ENCODE peak calls at places on chromosomes 12 and 14, in ten cellular contexts. O is left ventricle myocardium inferior; X is CD8-positive, alpha-beta T cell; D is lower leg skin; R is thyroid gland; P is cardiac muscle cell; B is activated B cell treated with CpG ODN at 0.5 μM for 24 hours; T is endothelial cell; C is GM10248; M is GM12865. W is an unnamed sample.

GRCh38 chr14:21244546-21244945 is 24.7 kb downstream of the HNRNPC start:
- DNase-seq in O (no peak), X (no peak), D (no peak), R (no peak), P (peak), B (no peak), T (no peak), C (no peak), M (no peak), W (no peak)

GRCh38 chr14:105154476-105154871 is 14.1 kb downstream of the JAG2 start:
- DNase-seq in O (no peak), X (no peak), D (no peak), R (no peak), P (no peak), B (no peak), T (no peak), C (no peak), M (no peak), W (no peak)

GRCh38 chr14:99524804-99525698 is 43.8 kb downstream of the CCNK start:
- DNase-seq in O (peak), X (no peak), D (no peak), R (no peak), P (peak), B (no peak), T (no peak), C (no peak), M (no peak), W (no peak)

GRCh38 chr12:46562625-46563228 is 190.2 kb upstream of the SLC38A2 start:
- DNase-seq in O (no peak), X (no peak), D (no peak), R (peak), P (peak), B (no peak), T (no peak), C (no peak), M (no peak), W (no peak)

GRCh38 chr12:69161835-69162234 is 77.5 kb upstream of the CPSF6 start:
- DNase-seq in O (no peak), X (no peak), D (no peak), R (no peak), P (peak), B (no peak), T (no peak), C (peak), M (peak), W (no peak)

GRCh38 chr14:52233693-52234092 is 33.8 kb upstream of the PTGDR start:
- DNase-seq in O (no peak), X (no peak), D (no peak), R (no peak), P (no peak), B (no peak), T (no peak), C (no peak), M (no peak), W (no peak)

GRCh38 chr12:47939009-47939601 is 24.3 kb upstream of the TMEM106C start:
- DNase-seq in O (peak), X (peak), D (peak), R (peak), P (no peak), B (no peak), T (no peak), C (no peak), M (no peak), W (no peak)

GRCh38 chr12:3456809-3457208 is 34.2 kb upstream of the PRMT8 start:
- DNase-seq in O (no peak), X (no peak), D (no peak), R (no peak), P (no peak), B (no peak), T (peak), C (no peak), M (peak), W (no peak)

GRCh38 chr12:16056910-16057309 is 145.8 kb downstream of the DERA start:
- DNase-seq in O (no peak), X (no peak), D (no peak), R (no peak), P (no peak), B (no peak), T (no peak), C (no peak), M (no peak), W (no peak)

GRCh38 chr14:64654072-64654899 is 49.9 kb upstream of the PLEKHG3 start:
- DNase-seq in O (no peak), X (no peak), D (no peak), R (no peak), P (peak), B (no peak), T (no peak), C (no peak), M (peak), W (no peak)

GRCh38 chr12:42684171-42685071 is 94.9 kb upstream of the PRICKLE1 start:
- DNase-seq in O (no peak), X (no peak), D (no peak), R (no peak), P (peak), B (no peak), T (no peak), C (no peak), M (no peak), W (no peak)

GRCh38 chr12:12469386-12469785 is 93.3 kb downstream of the DUSP16 start:
- DNase-seq in O (no peak), X (no peak), D (no peak), R (no peak), P (no peak), B (no peak), T (no peak), C (no peak), M (no peak), W (no peak)

GRCh38 chr12:52278931-52279682 is 4.7 kb downstream of the KRT86 start:
- DNase-seq in O (peak), X (peak), D (peak), R (peak), P (peak), B (peak), T (peak), C (peak), M (peak), W (peak)

GRCh38 chr14:99261916-99262787 is 9.8 kb downstream of the BCL11B start:
- DNase-seq in O (no peak), X (peak), D (no peak), R (no peak), P (no peak), B (no peak), T (no peak), C (no peak), M (no peak), W (no peak)

GRCh38 chr12:24754690-24755638 is 193.9 kb downstream of the BCAT1 start:
- DNase-seq in O (no peak), X (no peak), D (no peak), R (no peak), P (peak), B (no peak), T (no peak), C (no peak), M (no peak), W (no peak)

GRCh38 chr12:62834971-62835547 is 99.9 kb downstream of the PPM1H start:
- DNase-seq in O (no peak), X (no peak), D (no peak), R (no peak), P (peak), B (no peak), T (no peak), C (no peak), M (peak), W (no peak)

GRCh38 chr14:60658909-60659585 is 9.8 kb upstream of the SIX1 start:
- DNase-seq in O (no peak), X (no peak), D (no peak), R (no peak), P (no peak), B (no peak), T (no peak), C (no peak), M (no peak), W (no peak)

GRCh38 chr14:99703381-99703780 is 19.3 kb downstream of the CYP46A1 start:
- DNase-seq in O (no peak), X (peak), D (peak), R (no peak), P (no peak), B (no peak), T (no peak), C (no peak), M (no peak), W (no peak)

GRCh38 chr14:57632649-57633048 is 139.0 kb upstream of the CCDC198 start:
- DNase-seq in O (no peak), X (no peak), D (no peak), R (no peak), P (no peak), B (no peak), T (no peak), C (no peak), M (no peak), W (no peak)

GRCh38 chr12:50021071-50021470 is 4.2 kb downstream of the RACGAP1 start:
- DNase-seq in O (no peak), X (no peak), D (no peak), R (no peak), P (no peak), B (no peak), T (no peak), C (no peak), M (no peak), W (no peak)

GRCh38 chr12:57769594-57769993 is 2.3 kb downstream of the METTL1 start:
- DNase-seq in O (no peak), X (no peak), D (no peak), R (no peak), P (no peak), B (no peak), T (no peak), C (no peak), M (no peak), W (no peak)

GRCh38 chr14:88986146-88986841 is 161.8 kb downstream of the TTC8 start:
- DNase-seq in O (peak), X (no peak), D (no peak), R (no peak), P (peak), B (no peak), T (no peak), C (no peak), M (no peak), W (no peak)

GRCh38 chr14:50774542-50775267 is 56.3 kb downstream of the NIN start:
- DNase-seq in O (no peak), X (no peak), D (no peak), R (no peak), P (peak), B (no peak), T (no peak), C (no peak), M (no peak), W (no peak)

GRCh38 chr14:100173353-100173752 is 13.9 kb upstream of the DEGS2 start:
- DNase-seq in O (no peak), X (no peak), D (no peak), R (no peak), P (no peak), B (no peak), T (no peak), C (no peak), M (no peak), W (no peak)

GRCh38 chr12:15013634-15014169 is 40.9 kb downstream of the PDE6H start:
- DNase-seq in O (no peak), X (no peak), D (no peak), R (no peak), P (no peak), B (no peak), T (no peak), C (no peak), M (no peak), W (no peak)

GRCh38 chr12:116990971-116991966 is 80.5 kb downstream of the FBXW8 start:
- DNase-seq in O (no peak), X (no peak), D (no peak), R (no peak), P (no peak), B (no peak), T (no peak), C (no peak), M (no peak), W (no peak)
- TF ChIP-seq CTCF in O (no peak), X (no peak), D (no peak), R (no peak), P (no peak), B (no peak), T (no peak), C (no peak), M (no peak), W (no peak)

GRCh38 chr12:66120477-66120876 is 10.1 kb downstream of the LLPH start:
- DNase-seq in O (no peak), X (no peak), D (no peak), R (no peak), P (no peak), B (no peak), T (no peak), C (no peak), M (no peak), W (no peak)
- TF ChIP-seq CTCF in O (no peak), X (no peak), D (no peak), R (no peak), P (no peak), B (no peak), T (no peak), C (no peak), M (no peak), W (no peak)

GRCh38 chr12:128258866-128259555 is 8.0 kb upstream of the TMEM132C start:
- DNase-seq in O (no peak), X (no peak), D (no peak), R (no peak), P (no peak), B (no peak), T (no peak), C (no peak), M (no peak), W (no peak)
- TF ChIP-seq CTCF in O (no peak), X (no peak), D (no peak), R (no peak), P (no peak), B (no peak), T (no peak), C (no peak), M (no peak), W (no peak)

GRCh38 chr12:99128246-99128645 is 483.2 kb downstream of the APAF1 start:
- DNase-seq in O (no peak), X (no peak), D (no peak), R (no peak), P (no peak), B (no peak), T (no peak), C (no peak), M (no peak), W (no peak)

GRCh38 chr12:99131761-99132199 is 486.7 kb downstream of the APAF1 start:
- DNase-seq in O (peak), X (no peak), D (peak), R (no peak), P (peak), B (no peak), T (peak), C (peak), M (peak), W (no peak)

GRCh38 chr12:99135376-99135775 is 490.3 kb downstream of the APAF1 start:
- DNase-seq in O (no peak), X (no peak), D (no peak), R (no peak), P (no peak), B (no peak), T (no peak), C (no peak), M (no peak), W (no peak)

DNA sequence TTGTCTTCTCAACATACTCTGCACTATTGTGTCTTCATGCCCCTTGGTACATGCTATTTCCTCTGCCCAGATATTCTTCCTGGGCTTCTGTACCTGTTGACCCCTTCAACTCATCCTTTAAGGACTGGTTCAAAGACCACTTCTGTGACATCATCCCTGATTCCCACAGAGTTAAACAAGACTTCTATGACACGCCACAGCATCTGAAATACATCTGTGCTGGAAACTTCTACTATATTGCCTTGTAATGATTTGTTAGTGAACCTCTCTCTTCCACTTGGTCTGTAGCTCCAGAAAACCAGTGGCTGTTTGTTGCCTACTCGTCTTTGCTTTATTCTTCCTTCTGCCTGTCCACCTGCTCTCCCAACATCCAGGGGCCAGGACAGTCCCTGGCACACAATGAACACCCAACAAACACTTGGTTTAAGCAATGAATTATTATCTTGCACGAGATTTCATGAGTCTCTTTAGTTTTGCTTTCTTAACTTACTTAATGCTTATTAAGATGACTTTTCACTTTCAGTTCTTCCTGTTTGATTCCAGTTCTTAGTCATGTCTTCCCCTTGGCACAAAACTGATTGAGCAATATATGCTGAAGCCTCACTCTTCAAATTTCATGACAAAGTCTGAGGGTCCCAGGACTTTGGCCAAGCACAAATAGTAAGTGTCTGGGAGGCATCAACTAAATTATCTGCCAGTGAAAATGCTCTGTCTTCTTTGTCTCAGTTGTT is 485.9 kb downstream of the APAF1 start:
- DNase-seq in O (no peak), X (no peak), D (no peak), R (no peak), P (peak), B (no peak), T (no peak), C (peak), M (peak), W (no peak)
- TF ChIP-seq CTCF in O (no peak), X (no peak), D (no peak), R (no peak), P (no peak), B (no peak), T (no peak), C (no peak), M (no peak), W (no peak)

DNA sequence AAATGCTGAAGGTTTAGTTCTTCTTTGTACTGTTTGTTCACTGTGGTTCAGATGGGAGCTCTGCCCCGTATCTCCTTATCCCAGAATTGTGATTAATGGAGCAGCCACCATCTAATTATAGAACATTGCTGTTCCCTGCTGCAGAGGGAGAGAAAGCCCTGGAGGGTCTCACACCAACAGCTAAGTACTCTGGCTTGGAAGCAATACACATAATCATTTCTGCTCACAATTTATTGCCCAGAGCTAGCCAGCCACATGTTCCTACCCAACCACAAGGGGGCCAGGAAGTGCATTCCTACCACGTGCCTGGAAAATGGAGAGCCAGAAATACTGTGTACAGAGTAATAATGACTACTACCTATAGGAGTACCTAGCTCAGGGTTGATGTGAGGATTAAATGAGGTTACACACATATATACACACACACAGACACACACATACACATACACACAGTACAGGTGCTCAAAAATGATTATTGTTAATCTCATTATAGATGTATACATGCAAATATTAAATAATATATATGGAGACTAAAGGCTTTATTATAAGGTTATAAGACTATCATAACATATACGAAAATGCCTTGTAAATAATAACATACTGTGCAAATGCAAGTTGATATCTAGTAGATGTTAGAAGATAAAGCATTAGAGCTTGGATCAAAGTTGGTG is 22.3 kb downstream of the MSRB3 start:
- DNase-seq in O (no peak), X (no peak), D (no peak), R (no peak), P (peak), B (no peak), T (peak), C (no peak), M (peak), W (no peak)
- TF ChIP-seq CTCF in O (peak), X (no peak), D (no peak), R (no peak), P (peak), B (no peak), T (peak), C (no peak), M (no peak), W (peak)

DNA sequence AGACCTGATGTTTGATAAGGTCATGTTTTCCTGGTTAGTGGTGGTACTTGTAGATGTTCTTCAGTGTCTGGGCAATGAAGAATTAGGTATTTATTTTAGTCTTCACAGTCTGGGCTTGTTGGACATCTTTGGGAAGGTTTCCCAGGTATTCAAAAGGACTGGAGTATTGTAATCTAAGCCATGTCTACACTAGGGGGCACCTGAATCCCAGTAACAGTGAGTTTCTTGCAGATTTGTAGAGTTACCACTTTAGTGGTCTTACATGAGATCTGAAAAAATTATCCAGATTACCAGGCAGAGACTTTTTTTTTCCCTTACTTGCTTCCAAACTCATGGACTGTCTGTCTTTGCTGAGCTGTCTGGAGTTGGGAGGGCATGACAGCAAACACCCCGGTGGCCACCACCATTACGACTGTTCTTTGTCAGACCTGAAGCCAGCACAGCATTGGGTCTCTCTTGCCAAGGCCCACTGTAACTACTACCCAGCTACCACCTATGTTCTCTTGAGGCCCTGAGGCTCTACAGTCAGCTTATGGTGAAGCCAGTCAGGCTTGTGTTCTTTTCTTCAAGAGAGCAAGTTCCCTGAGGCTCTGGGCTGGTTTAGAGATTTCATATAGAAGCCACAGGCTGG is 820.7 kb upstream of the FBXO33 start:
- DNase-seq in O (no peak), X (no peak), D (no peak), R (no peak), P (no peak), B (no peak), T (peak), C (no peak), M (no peak), W (no peak)
- TF ChIP-seq CTCF in O (no peak), X (no peak), D (no peak), R (no peak), P (no peak), B (no peak), T (no peak), C (no peak), M (no peak), W (peak)

GRCh38 chr12:122350444-122350843 is 72.0 kb downstream of the CLIP1 start:
- DNase-seq in O (peak), X (no peak), D (no peak), R (peak), P (peak), B (no peak), T (no peak), C (no peak), M (no peak), W (no peak)
- TF ChIP-seq CTCF in O (peak), X (no peak), D (no peak), R (no peak), P (peak), B (no peak), T (no peak), C (no peak), M (no peak), W (peak)

GRCh38 chr12:121974026-121974985 is 47.4 kb upstream of the BCL7A start:
- DNase-seq in O (no peak), X (no peak), D (no peak), R (no peak), P (no peak), B (no peak), T (no peak), C (peak), M (no peak), W (no peak)
- TF ChIP-seq CTCF in O (no peak), X (no peak), D (no peak), R (no peak), P (no peak), B (no peak), T (no peak), C (no peak), M (no peak), W (no peak)